ENCODE peak calls at places on chromosome 14, in four cellular contexts. X, A, O and R are unnamed samples.

GRCh38 chr14:95835331-95835730 is 41.3 kb upstream of the TUNAR start:
- DNase-seq in A (no peak), O (no peak), X (peak), R (no peak)

GRCh38 chr14:100747021-100747586 is 20.4 kb downstream of the DLK1 start:
- DNase-seq in X (peak), A (no peak), O (no peak), R (no peak)

GRCh38 chr14:83992857-83993256 is 1537.1 kb upstream of the FLRT2 start:
- DNase-seq in O (no peak), X (peak), A (no peak), R (no peak)

GRCh38 chr14:94175403-94176146 is 1.5 kb downstream of the PPP4R4 start:
- DNase-seq in O (no peak), X (no peak), A (no peak), R (no peak)

GRCh38 chr14:41302776-41303175 is 303.9 kb upstream of the LRFN5 start:
- DNase-seq in X (no peak), O (no peak), A (no peak), R (no peak)

GRCh38 chr14:23364164-23364571 is 804 bp downstream of the EFS start:
- DNase-seq in A (no peak), X (no peak), O (no peak), R (no peak)

GRCh38 chr14:24921903-24922302 is 128.0 kb downstream of the STXBP6 start:
- DNase-seq in O (no peak), A (no peak), X (peak), R (no peak)

GRCh38 chr14:53217283-53217994 is 64.3 kb upstream of the DDHD1 start:
- DNase-seq in A (peak), O (peak), X (peak), R (peak)

GRCh38 chr14:24632336-24632735 is 1.7 kb downstream of the GZMB start:
- DNase-seq in A (no peak), X (no peak), O (no peak), R (no peak)

GRCh38 chr14:66624319-66624937 is 116.5 kb downstream of the GPHN start:
- DNase-seq in X (no peak), O (no peak), A (peak), R (no peak)

GRCh38 chr14:67137744-67138371 is 51.4 kb upstream of the GARIN2 start:
- DNase-seq in A (peak), O (no peak), X (no peak), R (no peak)

GRCh38 chr14:84874436-84874835 is 655.5 kb upstream of the FLRT2 start:
- DNase-seq in O (no peak), A (no peak), X (no peak), R (no peak)

GRCh38 chr14:73242274-73242960 is 5.1 kb downstream of the PAPLN start:
- DNase-seq in X (no peak), O (no peak), A (no peak), R (no peak)

GRCh38 chr14:20568393-20568792 is 7.5 kb upstream of the RNASE9 start:
- DNase-seq in X (no peak), O (no peak), A (no peak), R (no peak)

GRCh38 chr14:20988717-20989116 is 1.1 kb upstream of the METTL17 start:
- DNase-seq in O (no peak), A (no peak), X (no peak), R (no peak)

GRCh38 chr14:58944226-58944769 is 244.2 kb upstream of the DAAM1 start:
- DNase-seq in O (no peak), X (no peak), A (no peak), R (no peak)

GRCh38 chr14:54712371-54712998 is 145.6 kb downstream of the SAMD4A start:
- DNase-seq in X (no peak), O (no peak), A (no peak), R (no peak)

GRCh38 chr14:70097576-70098256 is 91.0 kb downstream of the SLC8A3 start:
- DNase-seq in A (no peak), X (no peak), O (no peak), R (no peak)

GRCh38 chr14:61537567-61538463 is 157.5 kb upstream of the HIF1A start:
- DNase-seq in X (peak), O (no peak), A (peak), R (peak)

GRCh38 chr14:52020866-52021717 is 31.7 kb downstream of the RTRAF start:
- DNase-seq in X (no peak), A (no peak), O (no peak), R (no peak)